ENCODE peak calls at places on chromosomes 5 and 9, in four cellular contexts. Y is psoas muscle, N is lung, U is vagina. J is an unnamed sample. For H3K4me1, the result is how much of the 10 kb centered on the place peaks cover.

GRCh38 chr5:1378096-1378495 is 33.2 kb upstream of the CLPTM1L start:
- DNase-seq in Y (no peak), N (no peak), U (no peak), J (no peak)

GRCh38 chr9:137762414-137763061 is 115.0 kb upstream of the CACNA1B start:
- DNase-seq in Y (peak), N (no peak), U (no peak), J (no peak)

GRCh38 chr5:117893211-117893610 is 1095.1 kb downstream of the DTWD2 start:
- DNase-seq in Y (no peak), N (no peak), U (no peak), J (no peak)

GRCh38 chr9:125440411-125440810 is 178.8 kb downstream of the GAPVD1 start:
- DNase-seq in Y (no peak), N (no peak), U (peak), J (no peak)

GRCh38 chr5:141236516-141237313 is 8.5 kb upstream of the PCDHB15 start:
- DNase-seq in Y (no peak), N (no peak), U (no peak), J (no peak)

GRCh38 chr9:33293782-33294181 is 3.5 kb downstream of the NFX1 start:
- DNase-seq in Y (no peak), N (no peak), U (no peak), J (no peak)

GRCh38 chr5:126044931-126045565 is 378.2 kb upstream of the GRAMD2B start:
- DNase-seq in Y (no peak), N (no peak), U (no peak), J (no peak)

GRCh38 chr9:72292184-72292787 is 72.7 kb downstream of the ZFAND5 start:
- DNase-seq in Y (no peak), N (no peak), U (no peak), J (no peak)

GRCh38 chr5:16057277-16057676 is 122.3 kb downstream of the MARCHF11 start:
- DNase-seq in Y (no peak), N (no peak), U (no peak), J (no peak)

GRCh38 chr5:31809037-31809910 is 170.3 kb downstream of the PDZD2 start:
- DNase-seq in Y (peak), N (peak), U (no peak), J (peak)

GRCh38 chr5:160508780-160509361 is 87.2 kb downstream of the PTTG1 start:
- DNase-seq in Y (no peak), N (peak), U (no peak), J (no peak)

GRCh38 chr5:102855684-102856373 is 100.7 kb downstream of the PAM start:
- DNase-seq in Y (no peak), N (no peak), U (no peak), J (no peak)

GRCh38 chr9:98191615-98192502 is 578 bp downstream of the CORO2A start:
- DNase-seq in Y (no peak), N (peak), U (no peak), J (no peak)

GRCh38 chr5:61394078-61394701 is 62.1 kb downstream of the ZSWIM6 start:
- DNase-seq in Y (no peak), N (no peak), U (no peak), J (no peak)

GRCh38 chr5:143779506-143779905 is 32.5 kb upstream of the HMHB1 start:
- DNase-seq in Y (no peak), N (no peak), U (no peak), J (no peak)

GRCh38 chr5:54671111-54671531 is 153.6 kb downstream of the SNX18 start:
- DNase-seq in Y (no peak), N (peak), U (no peak), J (no peak)

GRCh38 chr9:35918780-35919179 is 9.5 kb downstream of the SPAAR start:
- DNase-seq in Y (no peak), N (no peak), U (no peak), J (no peak)

GRCh38 chr5:170312666-170313065 is 15.1 kb upstream of the LCP2 start:
- DNase-seq in Y (no peak), N (no peak), U (no peak), J (no peak)

GRCh38 chr5:172127581-172127980 is 60.4 kb downstream of the STK10 start:
- DNase-seq in Y (no peak), N (no peak), U (no peak), J (no peak)

GRCh38 chr9:37984278-37984671 is 80.3 kb upstream of the SLC25A51 start:
- DNase-seq in Y (no peak), N (no peak), U (no peak), J (no peak)

GRCh38 chr9:101028346-101029299 is at the start of gene PLPPR1:
- DNase-seq in Y (peak), N (peak), U (no peak), J (peak)

GRCh38 chr5:112895682-112896081 is 26.3 kb downstream of the REEP5 start:
- DNase-seq in Y (no peak), N (no peak), U (no peak), J (no peak)

GRCh38 chr5:155886311-155887031 is 440.5 kb upstream of the SGCD start:
- DNase-seq in Y (no peak), N (no peak), U (no peak), J (no peak)

GRCh38 chr9:36855443-36856315 is 178.4 kb downstream of the PAX5 start:
- DNase-seq in Y (no peak), N (no peak), U (no peak), J (no peak)

GRCh38 chr5:42718591-42718990 is 38.0 kb upstream of the CCDC152 start:
- DNase-seq in Y (no peak), N (no peak), U (no peak), J (no peak)

GRCh38 chr5:32426440-32427151 is 17.9 kb downstream of the ZFR start:
- DNase-seq in Y (no peak), N (no peak), U (no peak), J (no peak)

GRCh38 chr5:178625679-178626483 is 969 bp downstream of the CLK4 start:
- DNase-seq in Y (no peak), N (no peak), U (no peak), J (no peak)

GRCh38 chr9:27457445-27457844 is 66.6 kb upstream of the IFNK start:
- DNase-seq in Y (no peak), N (no peak), U (no peak), J (peak)

GRCh38 chr5:17436766-17437221 is 61.2 kb upstream of the TAF11L2 start:
- DNase-seq in Y (no peak), N (no peak), U (no peak), J (no peak)

GRCh38 chr5:141489841-141490240 is 960 bp downstream of the PCDHGC5 start:
- DNase-seq in Y (no peak), N (no peak), U (no peak), J (no peak)

GRCh38 chr5:78359831-78360673 is at the start of gene SCAMP1:
- DNase-seq in Y (peak), N (peak), U (no peak), J (peak)

GRCh38 chr9:89534888-89535287 is 37.0 kb upstream of the SEMA4D start:
- DNase-seq in Y (no peak), N (no peak), U (no peak), J (no peak)

GRCh38 chr9:89536145-89536574 is 38.2 kb upstream of the SEMA4D start:
- DNase-seq in Y (no peak), N (no peak), U (no peak), J (no peak)

GRCh38 chr9:89535461-89535860 is 37.5 kb upstream of the SEMA4D start:
- DNase-seq in Y (no peak), N (no peak), U (no peak), J (no peak)

GRCh38 chr9:89537166-89537565 is 39.3 kb upstream of the SEMA4D start:
- DNase-seq in Y (no peak), N (no peak), U (no peak), J (no peak)

DNA sequence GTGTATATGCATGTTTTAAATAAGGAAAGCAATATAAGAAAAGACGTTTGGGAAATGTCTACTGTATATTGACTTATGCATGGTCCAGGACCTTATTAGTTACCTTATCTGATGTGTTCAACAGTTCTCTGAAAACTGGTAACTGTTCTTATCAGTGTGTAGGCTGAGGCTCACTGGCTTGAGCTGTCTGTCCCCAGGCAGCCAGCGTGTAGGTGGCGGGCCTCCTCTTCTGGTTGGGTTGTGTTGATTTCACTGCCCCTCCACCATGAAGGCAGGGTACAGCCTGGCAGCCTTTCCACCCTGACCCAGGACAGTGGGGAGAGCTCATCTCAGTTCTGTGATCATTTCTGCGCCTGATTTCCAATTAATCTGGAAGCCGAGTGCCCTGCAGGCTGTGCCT is 38.7 kb upstream of the SEMA4D start:
- DNase-seq in Y (no peak), N (no peak), U (no peak), J (no peak)
- H3K4me1 ChIP-seq in Y (under half), N (under half), U (under half), J (under half)

DNA sequence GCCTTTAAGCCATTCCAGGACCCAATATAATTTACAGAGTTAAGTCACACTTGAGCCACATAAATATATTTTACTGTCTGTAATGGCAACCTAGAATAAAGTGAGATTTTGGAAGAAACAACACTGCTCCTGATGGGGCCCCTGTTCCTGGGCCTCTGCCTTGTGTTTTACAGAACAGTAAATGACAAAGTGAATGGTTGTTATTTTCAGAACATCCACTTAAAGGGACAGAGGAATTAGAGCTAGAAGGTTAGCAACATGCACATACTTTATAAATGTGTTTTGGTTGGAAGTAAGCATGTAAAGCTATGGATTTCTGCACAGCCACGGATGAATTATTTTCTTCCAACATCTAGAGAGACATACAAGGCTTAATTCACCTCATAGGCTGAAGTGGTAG is 3.6 kb downstream of the PTGER4 start:
- DNase-seq in Y (no peak), N (no peak), U (no peak), J (no peak)
- H3K4me3 ChIP-seq in Y (peak), N (no peak), U (peak), J (peak)

DNA sequence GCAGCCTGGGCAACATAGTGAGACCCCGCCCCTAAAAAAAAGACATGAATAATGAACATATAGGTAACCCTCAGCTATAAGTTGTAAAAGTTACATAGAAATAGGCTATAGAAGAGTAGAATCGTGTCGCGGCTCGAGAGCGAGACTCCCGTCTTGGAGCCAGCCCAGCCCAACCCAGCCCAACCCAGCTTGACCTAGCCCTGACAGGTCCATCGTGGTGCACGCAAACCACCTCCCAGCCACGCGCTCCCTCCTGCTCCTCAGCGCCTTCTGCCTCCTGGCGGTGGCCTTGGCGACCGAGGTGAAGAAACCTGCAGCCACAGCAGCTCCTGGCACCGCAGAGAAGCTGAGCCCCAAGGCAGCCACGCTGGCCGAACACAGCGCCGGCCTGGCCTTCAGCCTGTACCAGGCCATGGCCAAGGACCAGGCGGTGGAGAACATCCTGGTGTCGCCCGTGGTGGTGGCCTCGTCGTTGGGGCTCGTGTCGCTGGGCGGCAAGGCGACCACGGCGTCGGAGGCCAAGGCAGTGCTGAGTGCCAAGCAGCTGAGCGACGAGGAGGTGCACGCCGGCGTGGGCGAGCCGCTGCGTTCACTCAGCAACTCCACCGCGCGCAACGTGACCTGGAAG is 10.8 kb downstream of the KIF24 start:
- DNase-seq in Y (no peak), N (no peak), U (no peak), J (no peak)
- H3K27ac ChIP-seq in Y (no peak), N (no peak), U (no peak), J (no peak)

GRCh38 chr5:150457562-150458240 is 8.2 kb upstream of the RPS14 start:
- DNase-seq in Y (no peak), N (no peak), U (no peak), J (no peak)
- H3K4me1 ChIP-seq in Y (under half), N (under half), U (under half), J (under half)

GRCh38 chr9:127971357-127972315 is 9.2 kb downstream of the EEIG1 start:
- DNase-seq in Y (no peak), N (no peak), U (no peak), J (no peak)
- H3K4me3 ChIP-seq in Y (no peak), N (no peak), U (peak), J (peak)

DNA sequence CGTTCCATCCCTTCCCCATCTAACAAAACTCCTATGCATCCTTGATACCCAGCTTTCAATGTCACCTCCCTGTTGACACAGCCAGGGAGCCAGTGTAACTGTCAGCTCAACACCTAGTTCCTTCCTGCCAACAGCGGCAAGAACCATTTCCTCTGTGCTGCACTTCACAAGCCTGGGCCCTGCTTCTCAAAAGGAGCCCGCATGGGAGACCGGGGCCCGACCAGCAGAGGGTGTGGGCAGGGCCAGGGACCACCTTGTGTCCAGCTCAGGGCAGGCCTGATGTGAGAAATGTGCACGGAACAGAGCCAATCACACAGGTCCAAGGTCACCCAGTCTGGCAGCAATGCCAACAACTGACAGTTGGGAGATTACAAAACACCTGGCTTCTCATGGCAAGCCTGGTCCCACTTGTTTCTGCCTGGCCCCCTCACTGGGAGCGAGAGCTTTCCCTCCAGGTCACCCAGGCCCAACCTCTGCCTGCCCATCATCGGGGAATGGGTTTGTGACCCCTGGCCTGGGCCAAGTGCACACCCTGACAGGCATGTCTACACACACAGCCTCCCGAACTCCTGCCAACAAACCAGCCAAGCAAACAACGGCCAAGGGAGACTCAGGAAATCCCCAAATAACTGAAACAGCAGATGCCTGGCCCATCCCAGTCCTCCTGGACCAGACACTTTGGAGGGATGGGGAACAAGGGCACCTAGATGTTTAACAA is 3.1 kb downstream of the RNF44 start:
- DNase-seq in Y (no peak), N (no peak), U (no peak), J (peak)
- H3K27ac ChIP-seq in Y (peak), N (peak), U (peak), J (peak)

DNA sequence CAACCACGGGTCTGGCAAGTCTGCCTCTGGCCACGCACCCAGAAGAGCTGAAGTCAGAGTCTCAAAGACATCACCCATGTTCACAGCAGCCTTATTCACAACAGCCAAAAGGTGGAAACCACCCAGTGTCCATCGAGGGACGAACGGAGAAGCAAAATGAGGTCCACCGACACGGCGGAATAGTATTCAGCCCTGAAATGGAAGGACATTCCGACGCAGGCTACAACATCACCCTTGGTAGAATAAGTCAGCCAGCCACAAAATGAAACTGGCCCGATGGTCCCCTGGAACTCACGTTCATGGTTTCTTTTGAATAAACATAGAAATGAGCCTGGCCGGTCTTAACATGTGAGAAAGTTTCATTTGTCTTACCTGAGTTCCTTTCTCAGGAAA is 16.9 kb downstream of the CCDC187 start:
- DNase-seq in Y (no peak), N (no peak), U (no peak), J (no peak)
- H3K4me1 ChIP-seq in Y (under half), N (under half), U (under half), J (under half)

GRCh38 chr9:85524531-85524930 is 217.2 kb downstream of the AGTPBP1 start:
- DNase-seq in Y (no peak), N (no peak), U (no peak), J (no peak)

GRCh38 chr9:85521331-85522197 is 220.2 kb downstream of the AGTPBP1 start:
- DNase-seq in Y (peak), N (no peak), U (no peak), J (peak)

GRCh38 chr9:85523202-85523601 is 218.6 kb downstream of the AGTPBP1 start:
- DNase-seq in Y (no peak), N (no peak), U (no peak), J (no peak)

GRCh38 chr9:85527331-85528015 is 214.3 kb downstream of the AGTPBP1 start:
- DNase-seq in Y (no peak), N (no peak), U (no peak), J (no peak)

GRCh38 chr9:85522459-85523092 is 219.2 kb downstream of the AGTPBP1 start:
- DNase-seq in Y (peak), N (no peak), U (no peak), J (peak)
- H3K4me3 ChIP-seq in Y (peak), N (peak), U (peak), J (peak)

DNA sequence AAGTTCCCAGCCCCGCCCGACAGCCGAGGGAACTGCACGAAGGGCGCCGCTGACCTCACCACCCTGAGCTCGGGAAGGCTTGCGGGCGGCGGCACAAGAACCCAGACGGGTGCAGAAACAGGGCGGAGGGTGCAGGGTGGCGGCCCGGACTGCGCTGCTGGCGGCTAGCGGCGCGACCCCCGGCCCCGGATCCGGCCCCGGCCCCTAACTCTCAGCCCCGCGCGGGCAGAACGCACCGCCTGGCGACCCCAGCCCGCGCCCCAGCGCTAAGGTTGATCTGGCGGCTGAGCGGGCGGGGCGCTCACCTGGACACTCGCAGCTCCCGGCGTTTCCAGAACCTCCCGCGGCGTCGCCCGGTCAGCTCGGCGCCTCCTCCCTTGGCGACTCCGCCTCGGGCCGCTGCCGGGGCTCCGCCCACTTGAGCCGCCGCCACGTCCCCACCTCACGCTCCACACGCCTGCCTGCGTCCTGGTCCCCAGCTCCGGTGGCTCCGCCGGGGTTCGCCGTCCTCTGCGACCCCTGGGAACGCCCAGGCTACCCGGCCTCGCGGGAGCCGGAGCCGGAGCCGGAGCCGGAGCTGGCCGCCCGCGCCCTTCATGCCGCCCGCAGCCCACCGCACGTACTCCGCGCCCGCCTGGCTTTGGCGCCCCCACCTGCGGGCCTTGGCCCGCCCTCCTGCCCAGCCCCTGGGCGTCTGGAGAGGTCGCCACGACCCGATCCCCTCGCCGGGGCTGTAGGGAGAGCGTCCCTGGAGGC is at the start of gene P4HA2:
- DNase-seq in Y (peak), N (peak), U (no peak), J (peak)
- H3K27ac ChIP-seq in Y (peak), N (peak), U (peak), J (peak)

J was measured in left ventricle myocardium inferior.